ENCODE peak calls at places on chromosomes 2 and 18, in five cellular contexts. W is neuronal stem cell, Q is fibroblast of lung, O is RWPE1, K is NCI-H748 treated with DMSO at 0.1 percent for 48 hours. E is an unnamed sample.

GRCh38 chr18:57885931-57886330 is 82.8 kb upstream of the ATP8B1 start:
- DNase-seq in Q (no peak), O (no peak), K (no peak), W (no peak), E (no peak)

GRCh38 chr2:46937457-46937856 is 21.9 kb upstream of the MCFD2 start:
- DNase-seq in O (no peak), W (no peak), Q (no peak), K (no peak), E (no peak)

GRCh38 chr2:70596739-70597138 is 43.1 kb upstream of the TGFA start:
- DNase-seq in W (no peak), K (no peak), O (peak; percentile 23), Q (peak; percentile 1), E (peak; percentile 90)

GRCh38 chr2:217756375-217757107 is 246.3 kb downstream of the TNS1 start:
- DNase-seq in W (peak; percentile 77), Q (peak; percentile 54), K (no peak), O (peak; percentile 23), E (peak; percentile 73)

GRCh38 chr2:200086911-200087310 is 131.5 kb downstream of the MAIP1 start:
- DNase-seq in O (no peak), Q (no peak), K (no peak), W (no peak), E (no peak)

GRCh38 chr18:11689972-11690570 is 1.0 kb downstream of the GNAL start:
- DNase-seq in O (no peak), W (no peak), Q (peak; percentile 37), K (no peak), E (no peak)

GRCh38 chr2:41400057-41400665 is 647.7 kb upstream of the PKDCC start:
- DNase-seq in Q (peak; percentile 20), K (peak; percentile 6), W (peak; percentile 20), O (no peak), E (peak; percentile 14)

GRCh38 chr2:231710751-231711676 is 2.7 kb downstream of the PTMA start:
- DNase-seq in O (no peak), K (no peak), W (no peak), Q (peak; percentile 31), E (peak; percentile 40)

GRCh38 chr2:5060956-5061355 is 631.2 kb upstream of the SOX11 start:
- DNase-seq in K (no peak), Q (no peak), O (no peak), W (no peak), E (no peak)

GRCh38 chr2:11807156-11808015 is 61.0 kb downstream of the LPIN1 start:
- DNase-seq in O (no peak), W (no peak), K (no peak), Q (no peak), E (no peak)